ENCODE peak calls at places on chromosome 3, in four cellular contexts. X is K562, P is H1, A is HepG2. U is an unnamed sample. For H3K4me1, the result is how much of the 10 kb centered on the place peaks cover.

GRCh38 chr3:127678611-127679533 is 6.1 kb downstream of the ABTB1 start:
- DNase-seq in X (no peak), P (no peak), A (no peak), U (no peak)

GRCh38 chr3:25620508-25620907 is 44.2 kb downstream of the TOP2B start:
- DNase-seq in A (no peak), P (no peak), X (no peak), U (no peak)

GRCh38 chr3:11199902-11200678 is 45.8 kb downstream of the HRH1 start:
- DNase-seq in P (no peak), X (no peak), A (no peak), U (no peak)

GRCh38 chr3:135694142-135694541 is 271.4 kb upstream of the PPP2R3A start:
- DNase-seq in P (peak), X (no peak), A (no peak), U (no peak)

GRCh38 chr3:64357481-64357880 is 132.2 kb upstream of the PRICKLE2 start:
- DNase-seq in A (no peak), X (no peak), P (no peak), U (no peak)

GRCh38 chr3:183070892-183071291 is 28.4 kb downstream of the MCCC1 start:
- DNase-seq in A (no peak), P (no peak), X (no peak), U (no peak)

GRCh38 chr3:47661121-47661752 is 82.6 kb upstream of the CSPG5 start:
- DNase-seq in X (peak), P (no peak), A (no peak), U (no peak)

GRCh38 chr3:195237981-195238625 is 32.9 kb downstream of the XXYLT1 start:
- DNase-seq in A (no peak), P (no peak), X (no peak), U (no peak)

GRCh38 chr3:160554980-160555379 is 10.4 kb downstream of the KPNA4 start:
- DNase-seq in P (no peak), A (no peak), X (no peak), U (no peak)

GRCh38 chr3:39707314-39707909 is 102.0 kb upstream of the MYRIP start:
- DNase-seq in P (no peak), A (peak), X (peak), U (peak)

GRCh38 chr3:27428446-27428845 is 55.7 kb downstream of the SLC4A7 start:
- DNase-seq in X (no peak), A (no peak), P (no peak), U (no peak)

GRCh38 chr3:127598841-127599570 is 795 bp downstream of the MCM2 start:
- DNase-seq in X (no peak), P (no peak), A (peak), U (no peak)

GRCh38 chr3:79167651-79168416 is 600.0 kb downstream of the ROBO1 start:
- DNase-seq in A (no peak), P (no peak), X (no peak), U (no peak)

GRCh38 chr3:195906865-195907729 is 1.3 kb downstream of the TNK2 start:
- DNase-seq in P (no peak), A (no peak), X (no peak), U (no peak)

GRCh38 chr3:69901802-69902201 is 97.7 kb upstream of the SAMMSON start:
- DNase-seq in P (no peak), X (no peak), A (no peak), U (no peak)

GRCh38 chr3:105866656-105867653 is 1.9 kb downstream of the CBLB start:
- DNase-seq in X (peak), P (no peak), A (peak), U (no peak)

GRCh38 chr3:144032531-144033234 is 61.1 kb downstream of the DIPK2A start:
- DNase-seq in X (no peak), A (no peak), P (no peak), U (no peak)

GRCh38 chr3:13688034-13688433 is 139.1 kb downstream of the FBLN2 start:
- DNase-seq in A (no peak), X (no peak), P (no peak), U (no peak)

GRCh38 chr3:69740103-69741021 is 1.1 kb downstream of the MITF start:
- DNase-seq in P (peak), A (no peak), X (peak), U (no peak)

GRCh38 chr3:126522363-126522788 is 1.6 kb upstream of the CHST13 start:
- DNase-seq in X (peak), P (no peak), A (peak), U (peak)

GRCh38 chr3:14358426-14359211 is 43.8 kb upstream of the SLC6A6 start:
- DNase-seq in A (no peak), P (no peak), X (no peak), U (no peak)

GRCh38 chr3:72161870-72162617 is 377.1 kb upstream of the PROK2 start:
- DNase-seq in A (no peak), P (no peak), X (no peak), U (no peak)

GRCh38 chr3:106421928-106422327 is 553.1 kb upstream of the CBLB start:
- DNase-seq in P (no peak), A (no peak), X (no peak), U (no peak)

GRCh38 chr3:36434682-36435426 is 54.5 kb downstream of the STAC start:
- DNase-seq in P (no peak), X (no peak), A (no peak), U (no peak)

DNA sequence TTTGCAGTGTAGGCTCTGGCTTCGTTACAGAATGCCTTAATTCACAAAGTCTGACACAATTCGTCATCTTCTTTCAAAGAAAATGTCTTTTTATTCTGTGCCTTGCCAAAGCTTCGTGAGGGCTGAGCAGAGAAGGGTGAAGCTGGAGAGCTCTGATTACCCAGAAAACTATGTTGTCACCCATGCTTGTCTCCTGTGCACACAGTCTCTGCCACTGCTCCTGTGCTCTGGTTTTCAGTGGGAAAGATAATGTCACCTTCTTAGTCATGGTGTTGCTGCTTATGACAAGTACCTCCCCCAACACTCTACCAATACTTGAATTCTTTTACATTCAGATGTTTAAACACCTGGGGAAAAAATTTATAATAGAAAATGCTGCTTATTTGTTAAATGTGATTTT is 509.2 kb upstream of the GRM7 start:
- DNase-seq in P (no peak), A (no peak), X (no peak), U (no peak)
- TF ChIP-seq FOSL1 in P (no peak), A (no peak), X (peak), U (no peak)

GRCh38 chr3:43737001-43737440 is 46.3 kb downstream of the ABHD5 start:
- DNase-seq in A (no peak), P (no peak), X (no peak), U (no peak)

GRCh38 chr3:43738305-43738704 is 47.6 kb downstream of the ABHD5 start:
- DNase-seq in P (no peak), X (no peak), A (no peak), U (no peak)

GRCh38 chr3:43733459-43734384 is 43.0 kb downstream of the ABHD5 start:
- DNase-seq in X (peak), P (no peak), A (no peak), U (no peak)

GRCh38 chr3:43736558-43736995 is 45.8 kb downstream of the ABHD5 start:
- DNase-seq in P (no peak), X (no peak), A (no peak), U (no peak)

DNA sequence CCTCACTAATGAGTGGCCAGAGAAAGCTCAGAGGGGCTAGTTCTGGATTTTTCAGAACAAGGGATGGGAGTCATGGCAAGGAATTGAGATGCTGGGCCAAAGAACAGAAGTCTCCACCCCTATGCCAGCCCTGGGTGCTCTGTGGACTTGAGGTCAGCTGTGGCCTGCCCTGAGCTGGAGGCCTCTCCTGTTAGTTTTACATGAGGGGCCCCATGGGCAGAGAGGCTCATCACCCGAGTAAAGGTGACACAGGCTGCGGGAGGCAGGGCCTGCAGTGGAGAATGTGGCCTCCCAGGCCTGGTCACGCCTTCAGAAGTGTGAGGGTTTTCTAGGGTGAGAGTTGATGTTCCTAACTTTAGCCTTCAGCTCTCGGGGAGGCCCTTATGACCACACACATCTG is 44.9 kb downstream of the ABHD5 start:
- DNase-seq in X (no peak), P (no peak), A (peak), U (no peak)
- TF ChIP-seq MAX in X (no peak), P (no peak), A (no peak), U (no peak)

GRCh38 chr3:141441381-141442365 is 45.2 kb upstream of the RASA2 start:
- DNase-seq in P (no peak), A (peak), X (peak), U (no peak)
- H3K4me1 ChIP-seq in P (under half), A (under half), X (under half), U (under half)

GRCh38 chr3:178436773-178437172 is 99.5 kb upstream of the KCNMB2 start:
- DNase-seq in X (peak), P (no peak), A (no peak), U (peak)
- TF ChIP-seq FOSL1 in X (no peak), P (no peak), A (no peak), U (no peak)

GRCh38 chr3:177835008-177835407 is 637.7 kb upstream of the TBL1XR1 start:
- DNase-seq in X (no peak), P (no peak), A (no peak), U (peak)
- TF ChIP-seq MAX in X (no peak), P (no peak), A (no peak), U (no peak)

GRCh38 chr3:50609743-50610085 is 1.9 kb downstream of the CISH start:
- DNase-seq in A (no peak), P (no peak), X (no peak), U (no peak)

GRCh38 chr3:50612234-50612972 is 829 bp upstream of the CISH start:
- DNase-seq in A (no peak), P (no peak), X (peak), U (no peak)

GRCh38 chr3:50610181-50610971 is 1.2 kb downstream of the CISH start:
- DNase-seq in X (no peak), P (no peak), A (no peak), U (no peak)

GRCh38 chr3:50611464-50612233 is at the start of gene CISH:
- DNase-seq in A (peak), X (peak), P (peak), U (no peak)

GRCh38 chr3:50610992-50611463 is 546 bp downstream of the CISH start:
- DNase-seq in X (no peak), P (no peak), A (no peak), U (no peak)
- H3K4me1 ChIP-seq in X (under half), P (under half), A (under half), U (under half)

U was measured in HCT116.